ENCODE peak calls at places on chromosomes 1 and 21, in nine cellular contexts. One of them, this sample, is unnamed. For H3K4me1 and H3K9me3, the result is how much of the 10 kb centered on the place peaks cover.

GRCh38 chr1:179353546-179353945 is 12.2 kb upstream of the AXDND1 start:
- DNase-seq in endothelial cell of umbilical vein: no peak
- DNase-seq in right lobe of liver: no peak
- DNase-seq in kidney: no peak
- DNase-seq in Peyer's patch: no peak
- DNase-seq in ovary: peak
- DNase-seq in CD4-positive, alpha-beta memory T cell: no peak
- DNase-seq in upper lobe of left lung: no peak
- DNase-seq in psoas muscle: no peak
- DNase-seq in this sample: no peak

GRCh38 chr1:43949663-43950062 is 2.9 kb downstream of the IPO13 start:
- DNase-seq in endothelial cell of umbilical vein: no peak
- DNase-seq in CD4-positive, alpha-beta memory T cell: no peak
- DNase-seq in right lobe of liver: peak
- DNase-seq in upper lobe of left lung: peak
- DNase-seq in psoas muscle: no peak
- DNase-seq in ovary: no peak
- DNase-seq in kidney: no peak
- DNase-seq in Peyer's patch: no peak
- DNase-seq in this sample: no peak

GRCh38 chr1:162328507-162328906 is 48.1 kb downstream of the SPATA46 start:
- DNase-seq in right lobe of liver: no peak
- DNase-seq in endothelial cell of umbilical vein: peak
- DNase-seq in upper lobe of left lung: no peak
- DNase-seq in ovary: no peak
- DNase-seq in psoas muscle: no peak
- DNase-seq in Peyer's patch: no peak
- DNase-seq in CD4-positive, alpha-beta memory T cell: no peak
- DNase-seq in kidney: no peak
- DNase-seq in this sample: no peak

GRCh38 chr1:200880212-200880611 is 7.4 kb downstream of the GPR25 start:
- DNase-seq in endothelial cell of umbilical vein: no peak
- DNase-seq in psoas muscle: no peak
- DNase-seq in right lobe of liver: no peak
- DNase-seq in kidney: no peak
- DNase-seq in ovary: no peak
- DNase-seq in Peyer's patch: no peak
- DNase-seq in upper lobe of left lung: no peak
- DNase-seq in CD4-positive, alpha-beta memory T cell: no peak
- DNase-seq in this sample: no peak

GRCh38 chr1:246622035-246622652 is 55.9 kb downstream of the CNST start:
- DNase-seq in psoas muscle: no peak
- DNase-seq in ovary: no peak
- DNase-seq in upper lobe of left lung: no peak
- DNase-seq in kidney: no peak
- DNase-seq in right lobe of liver: no peak
- DNase-seq in endothelial cell of umbilical vein: no peak
- DNase-seq in Peyer's patch: no peak
- DNase-seq in CD4-positive, alpha-beta memory T cell: no peak
- DNase-seq in this sample: peak

GRCh38 chr21:36499578-36500471 is 19.9 kb upstream of the CLDN14 start:
- DNase-seq in endothelial cell of umbilical vein: no peak
- DNase-seq in right lobe of liver: peak
- DNase-seq in ovary: no peak
- DNase-seq in psoas muscle: peak
- DNase-seq in Peyer's patch: no peak
- DNase-seq in upper lobe of left lung: peak
- DNase-seq in CD4-positive, alpha-beta memory T cell: no peak
- DNase-seq in kidney: peak
- DNase-seq in this sample: peak

GRCh38 chr1:27351541-27352107 is 9.8 kb downstream of the SYTL1 start:
- DNase-seq in psoas muscle: no peak
- DNase-seq in CD4-positive, alpha-beta memory T cell: no peak
- DNase-seq in kidney: no peak
- DNase-seq in right lobe of liver: no peak
- DNase-seq in ovary: no peak
- DNase-seq in upper lobe of left lung: no peak
- DNase-seq in endothelial cell of umbilical vein: no peak
- DNase-seq in Peyer's patch: no peak
- DNase-seq in this sample: no peak

GRCh38 chr1:43872280-43872679 is 61.3 kb upstream of the ARTN start:
- DNase-seq in kidney: no peak
- DNase-seq in right lobe of liver: no peak
- DNase-seq in upper lobe of left lung: no peak
- DNase-seq in endothelial cell of umbilical vein: no peak
- DNase-seq in psoas muscle: no peak
- DNase-seq in ovary: no peak
- DNase-seq in Peyer's patch: no peak
- DNase-seq in CD4-positive, alpha-beta memory T cell: no peak
- DNase-seq in this sample: no peak

GRCh38 chr1:39625462-39626273 is 13.8 kb downstream of the HEYL start:
- DNase-seq in upper lobe of left lung: peak
- DNase-seq in endothelial cell of umbilical vein: no peak
- DNase-seq in Peyer's patch: no peak
- DNase-seq in psoas muscle: peak
- DNase-seq in CD4-positive, alpha-beta memory T cell: no peak
- DNase-seq in ovary: peak
- DNase-seq in right lobe of liver: no peak
- DNase-seq in kidney: peak
- DNase-seq in this sample: peak

GRCh38 chr1:39076127-39076798 is 50.1 kb downstream of the NDUFS5 start:
- DNase-seq in kidney: peak
- DNase-seq in Peyer's patch: no peak
- DNase-seq in endothelial cell of umbilical vein: no peak
- DNase-seq in ovary: peak
- DNase-seq in CD4-positive, alpha-beta memory T cell: no peak
- DNase-seq in psoas muscle: peak
- DNase-seq in upper lobe of left lung: no peak
- DNase-seq in right lobe of liver: peak
- DNase-seq in this sample: no peak

GRCh38 chr1:235834620-235835019 is 32.1 kb downstream of the LYST start:
- DNase-seq in endothelial cell of umbilical vein: no peak
- DNase-seq in kidney: no peak
- DNase-seq in upper lobe of left lung: no peak
- DNase-seq in ovary: no peak
- DNase-seq in Peyer's patch: no peak
- DNase-seq in CD4-positive, alpha-beta memory T cell: no peak
- DNase-seq in psoas muscle: no peak
- DNase-seq in right lobe of liver: no peak
- DNase-seq in this sample: no peak

GRCh38 chr1:30743584-30744059 is 14.0 kb downstream of the LAPTM5 start:
- DNase-seq in ovary: no peak
- DNase-seq in endothelial cell of umbilical vein: peak
- DNase-seq in CD4-positive, alpha-beta memory T cell: peak
- DNase-seq in psoas muscle: no peak
- DNase-seq in Peyer's patch: peak
- DNase-seq in right lobe of liver: no peak
- DNase-seq in upper lobe of left lung: no peak
- DNase-seq in kidney: peak
- DNase-seq in this sample: no peak

GRCh38 chr1:24204116-24204515 is 17.0 kb upstream of the IFNLR1 start:
- DNase-seq in upper lobe of left lung: no peak
- DNase-seq in CD4-positive, alpha-beta memory T cell: no peak
- DNase-seq in kidney: peak
- DNase-seq in Peyer's patch: no peak
- DNase-seq in endothelial cell of umbilical vein: no peak
- DNase-seq in right lobe of liver: peak
- DNase-seq in psoas muscle: no peak
- DNase-seq in ovary: no peak
- DNase-seq in this sample: no peak

GRCh38 chr1:66330711-66331110 is 203.2 kb upstream of the SGIP1 start:
- DNase-seq in right lobe of liver: no peak
- DNase-seq in endothelial cell of umbilical vein: no peak
- DNase-seq in ovary: no peak
- DNase-seq in kidney: no peak
- DNase-seq in CD4-positive, alpha-beta memory T cell: peak
- DNase-seq in psoas muscle: no peak
- DNase-seq in upper lobe of left lung: no peak
- DNase-seq in Peyer's patch: no peak
- DNase-seq in this sample: no peak
- H3K4me1 ChIP-seq in right lobe of liver: under half
- H3K4me1 ChIP-seq in endothelial cell of umbilical vein: under half
- H3K4me1 ChIP-seq in ovary: under half
- H3K4me1 ChIP-seq in kidney: under half
- H3K4me1 ChIP-seq in CD4-positive, alpha-beta memory T cell: half or more
- H3K4me1 ChIP-seq in psoas muscle: under half
- H3K4me1 ChIP-seq in upper lobe of left lung: under half
- H3K4me1 ChIP-seq in Peyer's patch: under half
- H3K4me1 ChIP-seq in this sample: under half

GRCh38 chr1:100646000-100646399 is 73.5 kb upstream of the VCAM1 start:
- DNase-seq in right lobe of liver: no peak
- DNase-seq in upper lobe of left lung: no peak
- DNase-seq in endothelial cell of umbilical vein: no peak
- DNase-seq in kidney: no peak
- DNase-seq in Peyer's patch: no peak
- DNase-seq in psoas muscle: no peak
- DNase-seq in ovary: no peak
- DNase-seq in CD4-positive, alpha-beta memory T cell: no peak
- DNase-seq in this sample: no peak

GRCh38 chr1:100642826-100643225 is 76.7 kb upstream of the VCAM1 start:
- DNase-seq in right lobe of liver: no peak
- DNase-seq in ovary: no peak
- DNase-seq in Peyer's patch: no peak
- DNase-seq in kidney: no peak
- DNase-seq in psoas muscle: no peak
- DNase-seq in upper lobe of left lung: no peak
- DNase-seq in endothelial cell of umbilical vein: peak
- DNase-seq in CD4-positive, alpha-beta memory T cell: no peak
- DNase-seq in this sample: no peak

GRCh38 chr1:100649128-100649527 is 70.4 kb upstream of the VCAM1 start:
- DNase-seq in right lobe of liver: no peak
- DNase-seq in psoas muscle: no peak
- DNase-seq in Peyer's patch: no peak
- DNase-seq in endothelial cell of umbilical vein: no peak
- DNase-seq in ovary: no peak
- DNase-seq in upper lobe of left lung: no peak
- DNase-seq in CD4-positive, alpha-beta memory T cell: no peak
- DNase-seq in kidney: no peak
- DNase-seq in this sample: no peak

GRCh38 chr1:100643430-100644196 is 75.9 kb upstream of the VCAM1 start:
- DNase-seq in CD4-positive, alpha-beta memory T cell: no peak
- DNase-seq in psoas muscle: no peak
- DNase-seq in Peyer's patch: no peak
- DNase-seq in ovary: no peak
- DNase-seq in kidney: no peak
- DNase-seq in upper lobe of left lung: no peak
- DNase-seq in endothelial cell of umbilical vein: peak
- DNase-seq in right lobe of liver: no peak
- DNase-seq in this sample: peak
- H3K27ac ChIP-seq in CD4-positive, alpha-beta memory T cell: no peak
- H3K27ac ChIP-seq in psoas muscle: no peak
- H3K27ac ChIP-seq in Peyer's patch: no peak
- H3K27ac ChIP-seq in ovary: no peak
- H3K27ac ChIP-seq in kidney: peak
- H3K27ac ChIP-seq in upper lobe of left lung: no peak
- H3K27ac ChIP-seq in endothelial cell of umbilical vein: no peak
- H3K27ac ChIP-seq in right lobe of liver: peak
- H3K27ac ChIP-seq in this sample: no peak

DNA sequence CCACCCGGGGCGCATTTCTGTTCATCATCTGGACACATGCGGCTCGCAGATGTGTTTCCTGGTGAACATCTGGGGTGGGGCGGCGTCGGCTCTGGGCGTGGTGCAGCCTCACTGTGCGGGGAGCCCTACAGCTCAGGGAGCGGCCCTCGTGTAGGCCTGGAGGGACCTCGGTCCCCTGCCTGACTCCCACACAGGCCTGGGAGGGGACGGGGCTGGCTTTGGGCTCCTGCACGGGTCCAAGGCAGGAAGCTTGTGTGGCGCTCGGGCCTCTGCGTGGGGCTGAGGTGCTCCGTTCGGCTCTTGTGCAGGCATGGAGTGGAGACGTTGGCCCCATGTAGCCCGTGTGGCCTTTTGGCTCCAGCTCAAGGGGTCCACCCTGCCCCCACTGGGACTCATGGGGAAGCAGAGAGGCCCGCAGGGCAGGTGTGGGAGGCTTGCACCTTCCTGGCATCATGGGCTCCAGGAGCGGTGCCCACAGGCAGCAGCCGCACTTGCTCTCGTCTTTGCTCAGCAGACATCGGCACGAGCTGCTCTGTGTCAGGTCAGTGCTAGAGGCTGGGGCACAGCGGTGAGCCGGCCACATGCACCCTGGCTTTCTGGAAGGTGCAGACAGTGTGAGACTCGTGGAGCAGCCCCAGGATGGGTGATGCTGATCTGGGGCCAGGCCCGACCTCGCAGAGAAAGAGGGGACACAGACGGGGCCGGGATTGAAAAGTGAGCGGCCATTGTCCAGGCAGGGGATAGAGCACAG is 90.1 kb upstream of the ACTRT2 start:
- DNase-seq in CD4-positive, alpha-beta memory T cell: no peak
- DNase-seq in ovary: no peak
- DNase-seq in upper lobe of left lung: peak
- DNase-seq in psoas muscle: no peak
- DNase-seq in endothelial cell of umbilical vein: no peak
- DNase-seq in Peyer's patch: no peak
- DNase-seq in right lobe of liver: no peak
- DNase-seq in kidney: no peak
- DNase-seq in this sample: no peak
- H3K9me3 ChIP-seq in CD4-positive, alpha-beta memory T cell: under half
- H3K9me3 ChIP-seq in ovary: under half
- H3K9me3 ChIP-seq in upper lobe of left lung: under half
- H3K9me3 ChIP-seq in psoas muscle: under half
- H3K9me3 ChIP-seq in endothelial cell of umbilical vein: under half
- H3K9me3 ChIP-seq in Peyer's patch: under half
- H3K9me3 ChIP-seq in right lobe of liver: under half
- H3K9me3 ChIP-seq in kidney: under half
- H3K9me3 ChIP-seq in this sample: under half

GRCh38 chr1:14871569-14871968 is 273.1 kb downstream of the KAZN start:
- DNase-seq in endothelial cell of umbilical vein: no peak
- DNase-seq in kidney: no peak
- DNase-seq in CD4-positive, alpha-beta memory T cell: no peak
- DNase-seq in upper lobe of left lung: no peak
- DNase-seq in ovary: no peak
- DNase-seq in right lobe of liver: no peak
- DNase-seq in psoas muscle: no peak
- DNase-seq in Peyer's patch: no peak
- DNase-seq in this sample: no peak
- H3K4me1 ChIP-seq in endothelial cell of umbilical vein: under half
- H3K4me1 ChIP-seq in kidney: under half
- H3K4me1 ChIP-seq in CD4-positive, alpha-beta memory T cell: under half
- H3K4me1 ChIP-seq in upper lobe of left lung: under half
- H3K4me1 ChIP-seq in ovary: under half
- H3K4me1 ChIP-seq in right lobe of liver: under half
- H3K4me1 ChIP-seq in psoas muscle: under half
- H3K4me1 ChIP-seq in Peyer's patch: under half
- H3K4me1 ChIP-seq in this sample: under half